ENCODE peak calls at places on chromosomes 7 and 10, in four cellular contexts. One of them, this sample, is unnamed.

GRCh38 chr7:100486111-100486636 is 2.4 kb downstream of the NYAP1 start:
- DNase-seq in GM23338: no peak
- DNase-seq in A549: no peak
- DNase-seq in HepG2: no peak
- DNase-seq in this sample: no peak

GRCh38 chr7:111510584-111511378 is 51.5 kb downstream of the IMMP2L start:
- DNase-seq in GM23338: no peak
- DNase-seq in A549: no peak
- DNase-seq in HepG2: no peak
- DNase-seq in this sample: no peak

GRCh38 chr10:93977442-93977841 is 16.3 kb upstream of the PLCE1 start:
- DNase-seq in GM23338: no peak
- DNase-seq in A549: no peak
- DNase-seq in HepG2: no peak
- DNase-seq in this sample: no peak

GRCh38 chr10:87734987-87735827 is 75.5 kb downstream of the PAPSS2 start:
- DNase-seq in GM23338: peak
- DNase-seq in A549: peak
- DNase-seq in HepG2: peak
- DNase-seq in this sample: peak

GRCh38 chr7:47228386-47229014 is 353.4 kb downstream of the TNS3 start:
- DNase-seq in GM23338: peak
- DNase-seq in A549: peak
- DNase-seq in HepG2: no peak
- DNase-seq in this sample: peak

GRCh38 chr7:105931179-105931578 is 31.9 kb upstream of the CDHR3 start:
- DNase-seq in GM23338: no peak
- DNase-seq in A549: no peak
- DNase-seq in HepG2: no peak
- DNase-seq in this sample: no peak

GRCh38 chr10:128660726-128661125 is 534.5 kb upstream of the MKI67 start:
- DNase-seq in GM23338: peak
- DNase-seq in A549: peak
- DNase-seq in HepG2: no peak
- DNase-seq in this sample: no peak

GRCh38 chr7:157702311-157703023 is 365.7 kb downstream of the DNAJB6 start:
- DNase-seq in GM23338: no peak
- DNase-seq in A549: no peak
- DNase-seq in HepG2: no peak
- DNase-seq in this sample: peak

GRCh38 chr10:82778908-82779307 is 903.9 kb downstream of the NRG3 start:
- DNase-seq in GM23338: no peak
- DNase-seq in A549: no peak
- DNase-seq in HepG2: no peak
- DNase-seq in this sample: no peak

GRCh38 chr10:131312261-131312801 is 810 bp upstream of the TCERG1L start:
- DNase-seq in GM23338: peak
- DNase-seq in A549: no peak
- DNase-seq in HepG2: no peak
- DNase-seq in this sample: peak

GRCh38 chr10:131313377-131313776 is 1.9 kb upstream of the TCERG1L start:
- DNase-seq in GM23338: no peak
- DNase-seq in A549: no peak
- DNase-seq in HepG2: no peak
- DNase-seq in this sample: no peak

GRCh38 chr10:131310054-131310903 is 1.2 kb downstream of the TCERG1L start:
- DNase-seq in GM23338: peak
- DNase-seq in A549: no peak
- DNase-seq in HepG2: no peak
- DNase-seq in this sample: no peak

GRCh38 chr10:131311661-131312260 is at the start of gene TCERG1L:
- DNase-seq in GM23338: peak
- DNase-seq in A549: no peak
- DNase-seq in HepG2: no peak
- DNase-seq in this sample: peak

GRCh38 chr10:131310904-131311660 is 439 bp downstream of the TCERG1L start:
- DNase-seq in GM23338: peak
- DNase-seq in A549: no peak
- DNase-seq in HepG2: no peak
- DNase-seq in this sample: no peak
- TF ChIP-seq REST in GM23338: peak
- TF ChIP-seq REST in A549: no peak
- TF ChIP-seq REST in HepG2: no peak
- TF ChIP-seq REST in this sample: no peak

GRCh38 chr10:52756295-52756694 is 16.3 kb downstream of the MBL2 start:
- DNase-seq in GM23338: no peak
- DNase-seq in A549: no peak
- DNase-seq in HepG2: peak
- DNase-seq in this sample: no peak
- TF ChIP-seq REST in GM23338: no peak
- TF ChIP-seq REST in A549: no peak
- TF ChIP-seq REST in HepG2: no peak
- TF ChIP-seq REST in this sample: no peak

GRCh38 chr10:97926055-97926454 is 76.4 kb downstream of the GOLGA7B start:
- DNase-seq in GM23338: no peak
- DNase-seq in A549: no peak
- DNase-seq in HepG2: no peak
- DNase-seq in this sample: no peak
- TF ChIP-seq REST in GM23338: no peak
- TF ChIP-seq REST in A549: no peak
- TF ChIP-seq REST in HepG2: no peak
- TF ChIP-seq REST in this sample: no peak

GRCh38 chr10:48724127-48724526 is 39.5 kb downstream of the WDFY4 start:
- DNase-seq in GM23338: no peak
- DNase-seq in A549: no peak
- DNase-seq in HepG2: no peak
- DNase-seq in this sample: no peak
- TF ChIP-seq REST in GM23338: peak
- TF ChIP-seq REST in A549: peak
- TF ChIP-seq REST in HepG2: peak
- TF ChIP-seq REST in this sample: no peak

GRCh38 chr10:24622781-24623301 is 100.8 kb downstream of the ARHGAP21 start:
- DNase-seq in GM23338: no peak
- DNase-seq in A549: no peak
- DNase-seq in HepG2: no peak
- DNase-seq in this sample: no peak
- TF ChIP-seq REST in GM23338: no peak
- TF ChIP-seq REST in A549: no peak
- TF ChIP-seq REST in HepG2: no peak
- TF ChIP-seq REST in this sample: no peak

GRCh38 chr10:77287647-77288120 is 349.9 kb downstream of the KCNMA1 start:
- DNase-seq in GM23338: no peak
- DNase-seq in A549: no peak
- DNase-seq in HepG2: no peak
- DNase-seq in this sample: no peak
- TF ChIP-seq REST in GM23338: no peak
- TF ChIP-seq REST in A549: no peak
- TF ChIP-seq REST in HepG2: no peak
- TF ChIP-seq REST in this sample: no peak

GRCh38 chr7:64307254-64308018 is 6.3 kb upstream of the ZNF736 start:
- DNase-seq in GM23338: peak
- DNase-seq in A549: no peak
- DNase-seq in HepG2: no peak
- DNase-seq in this sample: peak
- TF ChIP-seq REST in GM23338: no peak
- TF ChIP-seq REST in A549: no peak
- TF ChIP-seq REST in HepG2: no peak
- TF ChIP-seq REST in this sample: no peak

GRCh38 chr7:118185163-118185860 is 1.3 kb downstream of the LSM8 start:
- DNase-seq in GM23338: no peak
- DNase-seq in A549: no peak
- DNase-seq in HepG2: no peak
- DNase-seq in this sample: no peak

GRCh38 chr7:118183254-118183585 is 744 bp upstream of the LSM8 start:
- DNase-seq in GM23338: peak
- DNase-seq in A549: no peak
- DNase-seq in HepG2: no peak
- DNase-seq in this sample: peak

GRCh38 chr7:118184392-118184899 is 482 bp downstream of the LSM8 start:
- DNase-seq in GM23338: no peak
- DNase-seq in A549: peak
- DNase-seq in HepG2: no peak
- DNase-seq in this sample: peak

GRCh38 chr7:118182618-118183253 is 1.2 kb upstream of the LSM8 start:
- DNase-seq in GM23338: no peak
- DNase-seq in A549: no peak
- DNase-seq in HepG2: no peak
- DNase-seq in this sample: no peak

GRCh38 chr7:118183586-118184391 is at the start of gene LSM8:
- DNase-seq in GM23338: peak
- DNase-seq in A549: peak
- DNase-seq in HepG2: peak
- DNase-seq in this sample: peak
- TF ChIP-seq REST in GM23338: peak
- TF ChIP-seq REST in A549: peak
- TF ChIP-seq REST in HepG2: no peak
- TF ChIP-seq REST in this sample: peak

GRCh38 chr10:75606203-75606779 is 174.9 kb downstream of the LRMDA start:
- DNase-seq in GM23338: no peak
- DNase-seq in A549: no peak
- DNase-seq in HepG2: peak
- DNase-seq in this sample: no peak
- TF ChIP-seq REST in GM23338: no peak
- TF ChIP-seq REST in A549: no peak
- TF ChIP-seq REST in HepG2: no peak
- TF ChIP-seq REST in this sample: no peak

GRCh38 chr10:6162589-6163356 is 40.0 kb upstream of the PFKFB3 start:
- DNase-seq in GM23338: peak
- DNase-seq in A549: no peak
- DNase-seq in HepG2: no peak
- DNase-seq in this sample: no peak

GRCh38 chr10:6161913-6162312 is 40.8 kb upstream of the PFKFB3 start:
- DNase-seq in GM23338: no peak
- DNase-seq in A549: no peak
- DNase-seq in HepG2: no peak
- DNase-seq in this sample: no peak

GRCh38 chr10:6165221-6165725 is 37.5 kb upstream of the PFKFB3 start:
- DNase-seq in GM23338: no peak
- DNase-seq in A549: no peak
- DNase-seq in HepG2: no peak
- DNase-seq in this sample: no peak

GRCh38 chr10:6164271-6165095 is 38.2 kb upstream of the PFKFB3 start:
- DNase-seq in GM23338: no peak
- DNase-seq in A549: no peak
- DNase-seq in HepG2: no peak
- DNase-seq in this sample: no peak

DNA sequence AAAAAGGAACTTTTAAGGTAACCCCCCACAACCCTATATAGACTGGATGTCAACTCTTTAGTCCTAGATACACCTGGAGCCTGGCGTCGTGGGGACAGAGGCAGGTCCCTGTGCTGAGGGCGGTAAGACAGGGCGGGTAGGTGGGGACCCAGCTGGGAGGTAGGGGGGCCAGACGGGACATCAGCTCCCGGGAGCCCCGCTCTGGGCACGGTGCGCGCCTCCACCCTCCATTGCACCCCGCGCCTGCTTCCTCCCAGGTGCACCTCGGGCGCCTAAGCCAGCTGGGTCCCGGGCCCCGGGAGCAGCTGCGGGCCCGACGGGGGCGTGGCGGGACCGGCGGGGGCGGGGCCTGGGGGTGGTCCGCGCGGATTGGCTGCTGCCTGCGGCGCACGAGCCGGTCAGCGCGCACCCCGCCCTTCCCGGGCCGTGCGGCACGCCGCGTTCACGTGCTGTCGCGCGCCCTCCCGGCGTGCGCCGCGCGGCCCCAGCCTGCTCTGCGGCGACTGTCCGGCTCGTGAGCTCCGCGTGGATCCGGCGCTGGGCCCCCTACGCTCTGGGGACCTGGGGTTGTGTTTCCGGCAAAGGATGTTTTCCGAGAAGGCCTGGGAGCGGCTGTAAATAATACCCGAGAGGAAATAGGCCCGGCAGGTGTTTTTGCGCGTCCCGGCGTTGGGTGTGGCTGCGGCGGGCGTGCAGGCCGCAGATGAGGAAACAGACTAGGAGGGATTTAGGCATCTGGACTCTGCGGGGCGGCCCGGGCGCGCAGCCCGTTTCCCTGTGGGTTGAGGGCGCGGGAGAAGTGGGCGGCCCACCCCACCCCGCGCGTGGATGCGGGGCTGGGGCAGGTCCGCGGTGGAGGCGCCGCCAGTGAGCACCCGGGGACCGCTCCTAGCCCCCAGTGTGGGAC is 39.1 kb upstream of the PFKFB3 start:
- DNase-seq in GM23338: peak
- DNase-seq in A549: peak
- DNase-seq in HepG2: no peak
- DNase-seq in this sample: peak
- TF ChIP-seq REST in GM23338: no peak
- TF ChIP-seq REST in A549: no peak
- TF ChIP-seq REST in HepG2: no peak
- TF ChIP-seq REST in this sample: no peak